ENCODE peak calls at places on chromosomes 13 and 19, in eight cellular contexts. O is RCC 7860, R is A549, Q is AG04449, M is T-helper 2 cell, V is cardiac muscle cell, S is tibial nerve, C is ELF-1. H is an unnamed sample.

GRCh38 chr13:97108535-97108910 is 113.6 kb upstream of the MBNL2 start:
- DNase-seq in O (no peak), V (no peak), S (no peak), M (no peak), C (no peak), Q (no peak), R (no peak), H (no peak)

GRCh38 chr19:50796128-50796633 is 6.0 kb downstream of the ACP4 start:
- DNase-seq in C (no peak), M (no peak), S (no peak), V (no peak), R (peak; percentile 50), Q (no peak), O (no peak), H (no peak)

GRCh38 chr13:105139380-105140285 is 1395.8 kb downstream of the EFNB2 start:
- DNase-seq in Q (no peak), M (peak; percentile 23), C (no peak), R (peak; percentile 52), S (peak; percentile 8), V (peak; percentile 13), O (no peak), H (peak; percentile 34)

GRCh38 chr13:47139519-47139918 is 242.7 kb upstream of the HTR2A start:
- DNase-seq in C (peak; percentile 13), S (no peak), R (no peak), Q (no peak), M (no peak), O (no peak), V (no peak), H (no peak)

GRCh38 chr19:7979559-7979958 is 25.9 kb downstream of the ELAVL1 start:
- DNase-seq in S (no peak), R (no peak), C (no peak), O (no peak), M (no peak), V (no peak), Q (no peak), H (no peak)

GRCh38 chr13:31896427-31896826 is 135.1 kb upstream of the FRY start:
- DNase-seq in M (no peak), C (peak; percentile 13), S (peak; percentile 20), R (no peak), O (no peak), V (no peak), Q (peak; percentile 54), H (no peak)

GRCh38 chr13:99307247-99307646 is at the start of gene GPR183:
- DNase-seq in S (no peak), R (no peak), C (no peak), Q (no peak), M (no peak), O (peak; percentile 28), V (peak; percentile 82), H (no peak)

GRCh38 chr13:114161644-114162532 is 17.2 kb upstream of the CFAP97D2 start:
- DNase-seq in R (no peak), Q (no peak), O (no peak), S (peak; percentile 40), M (no peak), V (no peak), C (peak; percentile 43), H (no peak)

GRCh38 chr13:21324793-21325192 is 134.3 kb downstream of the ZDHHC20 start:
- DNase-seq in O (no peak), C (no peak), V (no peak), M (no peak), Q (no peak), S (no peak), R (no peak), H (no peak)

GRCh38 chr19:49456351-49456750 is 3.3 kb downstream of the ALDH16A1 start:
- DNase-seq in M (no peak), V (no peak), O (no peak), C (no peak), S (no peak), R (peak; percentile 64), Q (no peak), H (no peak)

GRCh38 chr19:23075031-23075733 is 41.6 kb upstream of the ZNF730 start:
- DNase-seq in Q (no peak), R (no peak), O (no peak), M (no peak), C (peak; percentile 97), S (no peak), V (peak; percentile 85), H (no peak)

H was measured in activated T-helper 1 cell treated with Interleukin-2 at 50 U/mL for 16 hours.